ENCODE peak calls at places on chromosomes 3 and 15, in seven cellular contexts. One of them, this sample, is unnamed.

GRCh38 chr3:16509721-16510619 is 3.5 kb downstream of the RFTN1 start:
- DNase-seq in esophagus squamous epithelium: no peak
- DNase-seq in AG09309: no peak
- DNase-seq in left lung: peak
- DNase-seq in activated B cell treated with CpG ODN at 0.5 μM for 24 hours: peak
- DNase-seq in PC-9: no peak
- DNase-seq in pancreas: no peak
- DNase-seq in this sample: no peak

GRCh38 chr3:99578339-99578970 is 59.9 kb upstream of the COL8A1 start:
- DNase-seq in activated B cell treated with CpG ODN at 0.5 μM for 24 hours: no peak
- DNase-seq in left lung: no peak
- DNase-seq in pancreas: no peak
- DNase-seq in AG09309: no peak
- DNase-seq in esophagus squamous epithelium: no peak
- DNase-seq in PC-9: no peak
- DNase-seq in this sample: no peak

GRCh38 chr3:139935866-139936817 is 1.2 kb downstream of the CLSTN2 start:
- DNase-seq in PC-9: no peak
- DNase-seq in pancreas: peak
- DNase-seq in esophagus squamous epithelium: no peak
- DNase-seq in AG09309: no peak
- DNase-seq in activated B cell treated with CpG ODN at 0.5 μM for 24 hours: no peak
- DNase-seq in left lung: no peak
- DNase-seq in this sample: no peak

GRCh38 chr15:40766906-40767837 is 2.6 kb upstream of the C15orf62 start:
- DNase-seq in activated B cell treated with CpG ODN at 0.5 μM for 24 hours: no peak
- DNase-seq in pancreas: no peak
- DNase-seq in PC-9: no peak
- DNase-seq in AG09309: no peak
- DNase-seq in esophagus squamous epithelium: no peak
- DNase-seq in left lung: no peak
- DNase-seq in this sample: no peak

GRCh38 chr15:52791776-52792175 is 1.6 kb upstream of the ONECUT1 start:
- DNase-seq in pancreas: no peak
- DNase-seq in AG09309: no peak
- DNase-seq in activated B cell treated with CpG ODN at 0.5 μM for 24 hours: no peak
- DNase-seq in PC-9: no peak
- DNase-seq in left lung: no peak
- DNase-seq in esophagus squamous epithelium: no peak
- DNase-seq in this sample: no peak

GRCh38 chr3:79366414-79366813 is 401.4 kb downstream of the ROBO1 start:
- DNase-seq in left lung: no peak
- DNase-seq in AG09309: no peak
- DNase-seq in activated B cell treated with CpG ODN at 0.5 μM for 24 hours: no peak
- DNase-seq in esophagus squamous epithelium: no peak
- DNase-seq in PC-9: no peak
- DNase-seq in pancreas: no peak
- DNase-seq in this sample: no peak

GRCh38 chr15:85337398-85338074 is 42.9 kb upstream of the AKAP13 start:
- DNase-seq in PC-9: no peak
- DNase-seq in AG09309: no peak
- DNase-seq in activated B cell treated with CpG ODN at 0.5 μM for 24 hours: no peak
- DNase-seq in pancreas: no peak
- DNase-seq in left lung: no peak
- DNase-seq in esophagus squamous epithelium: no peak
- DNase-seq in this sample: no peak

GRCh38 chr3:169118666-169119370 is 544.7 kb downstream of the MECOM start:
- DNase-seq in activated B cell treated with CpG ODN at 0.5 μM for 24 hours: no peak
- DNase-seq in left lung: no peak
- DNase-seq in PC-9: no peak
- DNase-seq in AG09309: no peak
- DNase-seq in esophagus squamous epithelium: no peak
- DNase-seq in pancreas: no peak
- DNase-seq in this sample: no peak

GRCh38 chr3:35670408-35670807 is 31.1 kb downstream of the ARPP21 start:
- DNase-seq in activated B cell treated with CpG ODN at 0.5 μM for 24 hours: no peak
- DNase-seq in AG09309: no peak
- DNase-seq in esophagus squamous epithelium: no peak
- DNase-seq in left lung: no peak
- DNase-seq in pancreas: no peak
- DNase-seq in PC-9: no peak
- DNase-seq in this sample: no peak

GRCh38 chr15:71596672-71597071 is 213.7 kb upstream of the NR2E3 start:
- DNase-seq in left lung: peak
- DNase-seq in activated B cell treated with CpG ODN at 0.5 μM for 24 hours: no peak
- DNase-seq in AG09309: no peak
- DNase-seq in PC-9: no peak
- DNase-seq in esophagus squamous epithelium: no peak
- DNase-seq in pancreas: no peak
- DNase-seq in this sample: no peak

GRCh38 chr15:28100516-28101195 is 1.5 kb upstream of the OCA2 start:
- DNase-seq in esophagus squamous epithelium: no peak
- DNase-seq in AG09309: no peak
- DNase-seq in pancreas: no peak
- DNase-seq in left lung: no peak
- DNase-seq in activated B cell treated with CpG ODN at 0.5 μM for 24 hours: no peak
- DNase-seq in PC-9: no peak
- DNase-seq in this sample: no peak

GRCh38 chr3:13927295-13927694 is 47.4 kb upstream of the WNT7A start:
- DNase-seq in activated B cell treated with CpG ODN at 0.5 μM for 24 hours: no peak
- DNase-seq in esophagus squamous epithelium: no peak
- DNase-seq in pancreas: no peak
- DNase-seq in AG09309: no peak
- DNase-seq in PC-9: no peak
- DNase-seq in left lung: no peak
- DNase-seq in this sample: no peak

GRCh38 chr3:52036222-52036694 is 20.1 kb downstream of the DUSP7 start:
- DNase-seq in AG09309: no peak
- DNase-seq in pancreas: no peak
- DNase-seq in activated B cell treated with CpG ODN at 0.5 μM for 24 hours: no peak
- DNase-seq in esophagus squamous epithelium: no peak
- DNase-seq in left lung: no peak
- DNase-seq in PC-9: peak
- DNase-seq in this sample: no peak

GRCh38 chr3:50533346-50533745 is 29.9 kb upstream of the CACNA2D2 start:
- DNase-seq in esophagus squamous epithelium: no peak
- DNase-seq in left lung: no peak
- DNase-seq in pancreas: no peak
- DNase-seq in PC-9: no peak
- DNase-seq in AG09309: no peak
- DNase-seq in activated B cell treated with CpG ODN at 0.5 μM for 24 hours: no peak
- DNase-seq in this sample: no peak

GRCh38 chr3:128432898-128433629 is 33.6 kb downstream of the DNAJB8 start:
- DNase-seq in left lung: no peak
- DNase-seq in pancreas: peak
- DNase-seq in esophagus squamous epithelium: no peak
- DNase-seq in activated B cell treated with CpG ODN at 0.5 μM for 24 hours: no peak
- DNase-seq in PC-9: peak
- DNase-seq in AG09309: no peak
- DNase-seq in this sample: no peak

GRCh38 chr3:127177226-127177625 is 15.7 kb upstream of the PRR23E start:
- DNase-seq in esophagus squamous epithelium: no peak
- DNase-seq in PC-9: no peak
- DNase-seq in pancreas: no peak
- DNase-seq in AG09309: no peak
- DNase-seq in left lung: no peak
- DNase-seq in activated B cell treated with CpG ODN at 0.5 μM for 24 hours: no peak
- DNase-seq in this sample: no peak

GRCh38 chr3:105458518-105459215 is 92.0 kb downstream of the ALCAM start:
- DNase-seq in AG09309: no peak
- DNase-seq in PC-9: no peak
- DNase-seq in pancreas: no peak
- DNase-seq in activated B cell treated with CpG ODN at 0.5 μM for 24 hours: no peak
- DNase-seq in esophagus squamous epithelium: no peak
- DNase-seq in left lung: no peak
- DNase-seq in this sample: no peak

GRCh38 chr15:38660726-38661125 is 96.1 kb upstream of the RASGRP1 start:
- DNase-seq in left lung: no peak
- DNase-seq in PC-9: no peak
- DNase-seq in esophagus squamous epithelium: no peak
- DNase-seq in activated B cell treated with CpG ODN at 0.5 μM for 24 hours: no peak
- DNase-seq in AG09309: no peak
- DNase-seq in pancreas: no peak
- DNase-seq in this sample: no peak

GRCh38 chr15:39896101-39896500 is 24.0 kb downstream of the GPR176 start:
- DNase-seq in activated B cell treated with CpG ODN at 0.5 μM for 24 hours: no peak
- DNase-seq in left lung: no peak
- DNase-seq in pancreas: no peak
- DNase-seq in esophagus squamous epithelium: no peak
- DNase-seq in PC-9: no peak
- DNase-seq in AG09309: no peak
- DNase-seq in this sample: no peak

GRCh38 chr15:59247364-59247763 is 40.7 kb downstream of the LDHAL6B start:
- DNase-seq in AG09309: peak
- DNase-seq in activated B cell treated with CpG ODN at 0.5 μM for 24 hours: no peak
- DNase-seq in pancreas: peak
- DNase-seq in esophagus squamous epithelium: no peak
- DNase-seq in left lung: peak
- DNase-seq in PC-9: peak
- DNase-seq in this sample: no peak

GRCh38 chr15:64856429-64857145 is 14.9 kb downstream of the PLEKHO2 start:
- DNase-seq in AG09309: no peak
- DNase-seq in pancreas: peak
- DNase-seq in esophagus squamous epithelium: no peak
- DNase-seq in activated B cell treated with CpG ODN at 0.5 μM for 24 hours: no peak
- DNase-seq in left lung: no peak
- DNase-seq in PC-9: no peak
- DNase-seq in this sample: no peak

GRCh38 chr3:27721717-27722564 is at the start of gene EOMES:
- DNase-seq in left lung: peak
- DNase-seq in activated B cell treated with CpG ODN at 0.5 μM for 24 hours: no peak
- DNase-seq in pancreas: peak
- DNase-seq in AG09309: no peak
- DNase-seq in PC-9: no peak
- DNase-seq in esophagus squamous epithelium: no peak
- DNase-seq in this sample: no peak

GRCh38 chr3:57952208-57952631 is 56.0 kb upstream of the FLNB start:
- DNase-seq in esophagus squamous epithelium: no peak
- DNase-seq in AG09309: no peak
- DNase-seq in activated B cell treated with CpG ODN at 0.5 μM for 24 hours: no peak
- DNase-seq in left lung: peak
- DNase-seq in pancreas: no peak
- DNase-seq in PC-9: no peak
- DNase-seq in this sample: no peak

GRCh38 chr3:13235079-13235478 is 161.8 kb upstream of the IQSEC1 start:
- DNase-seq in PC-9: no peak
- DNase-seq in activated B cell treated with CpG ODN at 0.5 μM for 24 hours: peak
- DNase-seq in left lung: no peak
- DNase-seq in AG09309: no peak
- DNase-seq in pancreas: no peak
- DNase-seq in esophagus squamous epithelium: no peak
- DNase-seq in this sample: no peak

GRCh38 chr3:183815951-183816475 is 9.4 kb downstream of the MAP6D1 start:
- DNase-seq in esophagus squamous epithelium: no peak
- DNase-seq in AG09309: no peak
- DNase-seq in pancreas: no peak
- DNase-seq in left lung: no peak
- DNase-seq in PC-9: no peak
- DNase-seq in activated B cell treated with CpG ODN at 0.5 μM for 24 hours: no peak
- DNase-seq in this sample: no peak

GRCh38 chr15:80058851-80059785 is at the start of gene ZFAND6:
- DNase-seq in PC-9: peak
- DNase-seq in AG09309: peak
- DNase-seq in pancreas: peak
- DNase-seq in activated B cell treated with CpG ODN at 0.5 μM for 24 hours: peak
- DNase-seq in esophagus squamous epithelium: peak
- DNase-seq in left lung: peak
- DNase-seq in this sample: peak
- TF ChIP-seq CTCF in PC-9: no peak
- TF ChIP-seq CTCF in AG09309: no peak
- TF ChIP-seq CTCF in pancreas: no peak
- TF ChIP-seq CTCF in activated B cell treated with CpG ODN at 0.5 μM for 24 hours: no peak
- TF ChIP-seq CTCF in esophagus squamous epithelium: no peak
- TF ChIP-seq CTCF in left lung: no peak
- TF ChIP-seq CTCF in this sample: no peak

GRCh38 chr15:31243895-31244294 is 82.7 kb upstream of the KLF13 start:
- DNase-seq in esophagus squamous epithelium: no peak
- DNase-seq in left lung: no peak
- DNase-seq in AG09309: no peak
- DNase-seq in pancreas: no peak
- DNase-seq in PC-9: no peak
- DNase-seq in activated B cell treated with CpG ODN at 0.5 μM for 24 hours: no peak
- DNase-seq in this sample: no peak
- TF ChIP-seq CTCF in esophagus squamous epithelium: no peak
- TF ChIP-seq CTCF in left lung: no peak
- TF ChIP-seq CTCF in AG09309: no peak
- TF ChIP-seq CTCF in pancreas: no peak
- TF ChIP-seq CTCF in PC-9: no peak
- TF ChIP-seq CTCF in activated B cell treated with CpG ODN at 0.5 μM for 24 hours: no peak
- TF ChIP-seq CTCF in this sample: no peak

DNA sequence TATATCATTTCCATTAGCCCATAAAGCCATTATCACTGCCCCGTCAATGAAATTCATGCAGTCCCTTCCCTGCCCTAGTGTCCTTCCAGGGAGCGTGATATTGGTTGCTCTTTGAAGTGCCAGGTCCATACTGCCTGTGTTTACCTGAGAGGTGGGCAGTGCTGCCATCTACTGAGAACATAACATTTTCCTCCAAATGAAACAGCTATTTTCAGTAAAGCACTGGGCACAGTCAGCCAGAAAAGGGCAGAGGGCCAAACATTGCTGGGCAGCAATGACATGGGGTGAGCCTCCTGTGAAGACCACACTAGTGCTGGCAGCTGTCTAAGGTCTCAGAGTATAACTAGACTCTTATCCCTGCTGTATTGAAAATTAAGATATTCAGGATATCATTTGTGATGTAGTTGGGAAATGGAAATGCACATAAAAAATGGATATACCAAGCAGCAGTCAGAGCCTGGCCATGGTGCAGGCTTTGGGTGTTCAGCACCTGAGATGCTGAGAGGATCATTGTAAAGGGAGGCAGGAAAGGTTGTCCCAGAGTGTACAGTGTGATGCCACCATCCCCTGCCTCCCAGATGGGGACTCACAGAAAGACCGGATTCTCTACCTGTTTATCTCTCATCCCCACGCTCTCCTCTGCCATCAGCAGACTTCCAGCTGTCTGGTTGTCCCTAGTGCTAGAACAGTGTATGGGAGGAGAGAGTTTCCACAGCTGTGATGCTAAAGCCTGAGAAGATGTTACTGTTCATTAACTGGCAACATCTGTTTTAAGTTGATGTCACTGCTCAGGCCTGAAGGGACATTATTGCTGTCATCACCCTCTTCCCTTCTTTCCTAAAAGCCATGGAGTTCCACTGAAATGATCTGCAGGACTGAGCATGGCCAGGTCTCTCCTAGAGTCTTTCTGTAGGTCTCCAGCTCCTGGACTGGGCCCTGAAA is 108.8 kb downstream of the ARNT2 start:
- DNase-seq in PC-9: no peak
- DNase-seq in esophagus squamous epithelium: no peak
- DNase-seq in left lung: no peak
- DNase-seq in pancreas: peak
- DNase-seq in activated B cell treated with CpG ODN at 0.5 μM for 24 hours: no peak
- DNase-seq in AG09309: no peak
- DNase-seq in this sample: no peak
- TF ChIP-seq CTCF in PC-9: peak
- TF ChIP-seq CTCF in esophagus squamous epithelium: no peak
- TF ChIP-seq CTCF in left lung: no peak
- TF ChIP-seq CTCF in pancreas: no peak
- TF ChIP-seq CTCF in activated B cell treated with CpG ODN at 0.5 μM for 24 hours: no peak
- TF ChIP-seq CTCF in AG09309: peak
- TF ChIP-seq CTCF in this sample: no peak

GRCh38 chr3:25673738-25674298 is 9.1 kb upstream of the TOP2B start:
- DNase-seq in AG09309: no peak
- DNase-seq in activated B cell treated with CpG ODN at 0.5 μM for 24 hours: no peak
- DNase-seq in pancreas: no peak
- DNase-seq in esophagus squamous epithelium: no peak
- DNase-seq in PC-9: no peak
- DNase-seq in left lung: no peak
- DNase-seq in this sample: no peak
- TF ChIP-seq CTCF in AG09309: no peak
- TF ChIP-seq CTCF in activated B cell treated with CpG ODN at 0.5 μM for 24 hours: no peak
- TF ChIP-seq CTCF in pancreas: no peak
- TF ChIP-seq CTCF in esophagus squamous epithelium: no peak
- TF ChIP-seq CTCF in PC-9: no peak
- TF ChIP-seq CTCF in left lung: no peak
- TF ChIP-seq CTCF in this sample: no peak

This sample was measured in CD14-positive monocyte.